ENCODE peak calls at places on chromosomes 16 and 17, in five cellular contexts. K is AG09309, O is fibroblast of pulmonary artery, X is astrocyte of the spinal cord, Z is uterus. T is an unnamed sample.

GRCh38 chr16:57091200-57091989 is 988 bp upstream of the CPNE2 start:
- DNase-seq in K (no peak), O (peak), X (peak), Z (peak), T (peak)

GRCh38 chr16:17258077-17258599 is 212.6 kb downstream of the XYLT1 start:
- DNase-seq in O (no peak), Z (no peak), K (no peak), X (no peak), T (no peak)

GRCh38 chr17:82120148-82120547 is 22.1 kb upstream of the FASN start:
- DNase-seq in X (peak), O (peak), K (peak), Z (no peak), T (peak)

GRCh38 chr17:164536-165235 is 16.8 kb downstream of the DOC2B start:
- DNase-seq in O (peak), Z (no peak), K (peak), X (peak), T (peak)

GRCh38 chr16:30112197-30113030 is 923 bp downstream of the GDPD3 start:
- DNase-seq in X (peak), O (peak), K (no peak), Z (peak), T (peak)

GRCh38 chr17:66790476-66791061 is 44.3 kb upstream of the CACNG5 start:
- DNase-seq in X (no peak), O (no peak), K (no peak), Z (peak), T (no peak)

GRCh38 chr16:9844361-9844760 is 337.9 kb downstream of the GRIN2A start:
- DNase-seq in O (no peak), K (peak), X (no peak), Z (no peak), T (peak)

GRCh38 chr16:35747658-35748455 is 2288.4 kb downstream of the TP53TG3F start:
- DNase-seq in Z (no peak), K (no peak), O (no peak), X (no peak), T (no peak)

GRCh38 chr17:9127340-9127739 is 106.0 kb downstream of the NTN1 start:
- DNase-seq in X (no peak), K (no peak), Z (no peak), O (no peak), T (no peak)

GRCh38 chr16:80288616-80289015 is 252.2 kb upstream of the DYNLRB2 start:
- DNase-seq in K (no peak), Z (peak), X (no peak), O (no peak), T (no peak)

GRCh38 chr16:80285089-80285488 is 255.7 kb upstream of the DYNLRB2 start:
- DNase-seq in Z (no peak), K (no peak), X (peak), O (peak), T (peak)

GRCh38 chr16:80280557-80280956 is 260.2 kb upstream of the DYNLRB2 start:
- DNase-seq in Z (no peak), X (no peak), O (no peak), K (no peak), T (no peak)

GRCh38 chr16:80287674-80288073 is 253.1 kb upstream of the DYNLRB2 start:
- DNase-seq in Z (no peak), O (no peak), K (no peak), X (no peak), T (no peak)

DNA sequence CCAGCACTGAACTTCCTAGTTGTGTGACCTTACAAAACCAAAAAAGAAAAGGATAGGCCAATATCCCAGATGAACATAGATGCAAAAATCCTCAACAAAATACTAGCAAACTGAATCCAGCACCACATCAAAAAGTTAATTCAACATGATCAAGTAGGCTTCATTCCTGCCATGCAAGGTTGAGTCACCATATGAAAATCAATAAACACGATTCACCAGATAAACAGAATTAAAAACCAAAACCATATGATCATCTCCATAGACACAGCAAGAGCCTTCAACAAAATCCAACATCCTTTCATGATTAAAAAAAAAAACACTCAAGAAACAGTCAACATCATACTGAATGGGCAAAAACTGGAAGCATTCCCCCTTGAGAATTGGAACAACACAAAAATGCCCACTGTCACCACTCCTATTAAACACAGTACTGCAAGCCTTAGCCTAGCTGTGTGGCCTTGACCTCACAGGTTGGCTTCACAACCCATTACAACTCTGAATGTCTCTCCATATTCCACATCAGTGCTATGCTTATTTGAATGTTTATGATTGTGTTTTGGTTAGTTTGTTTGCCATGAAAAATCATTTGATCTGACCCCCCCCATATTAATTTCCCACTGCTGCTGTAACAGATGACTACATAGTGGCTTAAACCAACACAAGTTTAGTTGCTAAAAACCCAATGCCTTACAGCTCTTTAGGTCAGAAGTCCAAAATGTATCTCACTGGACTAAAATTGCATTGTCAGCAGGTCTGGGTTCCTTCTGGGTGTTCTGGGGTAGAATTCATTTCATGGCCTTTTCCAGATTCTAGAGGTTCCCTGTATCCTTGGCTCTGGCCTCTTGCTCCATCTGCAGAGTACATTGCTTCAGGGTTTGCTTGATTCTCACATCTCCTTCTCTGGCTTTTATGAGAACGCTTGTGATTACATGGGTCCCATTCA is 257.1 kb upstream of the DYNLRB2 start:
- DNase-seq in Z (no peak), K (no peak), X (no peak), O (no peak), T (no peak)
- TF ChIP-seq CTCF in Z (no peak), K (no peak), X (no peak), O (no peak), T (no peak)

DNA sequence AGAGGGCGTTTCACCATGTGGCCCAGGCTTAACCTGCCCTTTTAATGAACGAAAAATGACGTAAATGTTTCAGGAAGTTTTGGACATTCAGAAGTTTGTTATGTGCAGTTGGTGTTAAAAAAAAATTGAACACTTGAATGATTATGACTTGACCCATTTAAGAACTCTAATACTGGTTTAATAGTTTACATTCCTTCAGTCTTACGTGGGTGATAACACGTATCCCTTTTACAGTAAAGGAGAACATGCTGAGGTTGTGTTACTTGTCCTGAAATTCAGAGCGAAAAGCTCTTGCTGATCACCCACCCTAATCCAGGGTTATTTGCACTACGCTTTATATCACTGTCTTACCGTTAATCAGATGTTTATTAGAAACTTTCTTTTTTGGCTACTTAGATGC is 1.7 kb downstream of the MLYCD start:
- DNase-seq in X (no peak), Z (no peak), K (no peak), O (no peak), T (no peak)
- H3K4me3 ChIP-seq in X (no peak), Z (no peak), K (no peak), O (no peak), T (no peak)

DNA sequence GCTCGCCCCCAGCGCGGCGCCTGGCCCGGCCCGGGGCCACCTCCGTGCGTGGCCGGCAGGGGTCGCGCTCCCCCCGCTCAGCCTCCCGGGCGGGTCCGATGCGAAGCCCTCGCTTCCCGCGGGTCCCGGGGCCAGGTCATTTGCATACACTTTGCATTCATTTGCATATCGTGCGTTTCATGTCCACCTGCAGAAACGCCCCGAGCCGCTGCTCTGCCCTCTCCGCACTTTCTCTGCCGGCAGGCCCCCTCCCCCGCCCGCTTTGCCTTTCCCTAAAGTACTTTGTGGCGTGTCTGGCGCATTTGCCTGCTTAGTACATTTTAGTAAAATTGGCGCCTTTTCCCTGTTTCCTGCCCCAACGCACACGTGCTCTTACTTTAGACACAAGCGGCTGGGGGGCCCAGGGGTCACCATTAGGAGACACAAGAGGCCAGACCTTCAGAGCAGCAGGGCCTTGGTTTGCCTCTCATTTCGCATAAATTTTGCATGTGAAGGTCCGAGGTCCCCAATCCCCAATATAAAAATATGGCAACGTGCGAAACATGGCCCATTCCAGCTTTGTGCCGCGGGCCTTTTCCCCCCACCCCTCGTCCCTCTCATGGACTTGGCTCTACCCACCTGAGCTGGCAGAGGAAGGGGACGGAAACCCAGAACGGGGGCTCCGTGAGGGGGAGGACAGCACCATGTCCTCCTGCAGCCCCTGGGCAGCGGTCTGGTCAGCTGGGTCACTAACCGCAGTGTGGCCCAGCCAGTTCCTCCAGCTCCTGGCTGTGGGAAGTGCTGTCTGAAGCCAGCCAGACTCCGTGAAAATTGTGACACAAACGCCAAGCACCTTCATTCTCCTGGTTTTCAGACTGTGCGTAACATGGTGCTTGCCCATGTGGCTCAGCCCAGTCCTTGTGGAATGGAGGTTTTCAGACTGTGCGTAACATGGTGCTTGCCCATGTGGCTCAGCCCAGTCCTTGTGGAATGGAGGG is 34.8 kb downstream of the CBFA2T3 start:
- DNase-seq in X (no peak), K (no peak), Z (no peak), O (peak), T (no peak)
- TF ChIP-seq CTCF in X (peak), K (peak), Z (peak), O (peak), T (no peak)

DNA sequence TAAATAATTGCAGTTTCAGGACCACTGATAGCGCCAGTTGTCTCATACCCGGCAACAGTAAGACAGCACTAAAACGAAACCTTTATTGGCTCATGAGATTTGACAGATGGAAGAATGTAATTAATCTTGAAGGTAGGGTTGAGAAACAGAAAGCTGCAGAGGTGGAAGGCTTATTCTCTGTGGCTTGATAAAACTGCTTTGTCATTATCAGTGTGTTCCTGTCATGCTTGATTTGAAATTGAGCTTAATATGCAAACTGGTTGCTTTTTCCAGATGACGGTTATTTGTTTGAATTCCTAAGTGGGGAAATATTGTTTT is 1.3 kb downstream of the ATP6V0A1 start:
- DNase-seq in K (no peak), O (peak), Z (no peak), X (peak), T (peak)
- H3K4me3 ChIP-seq in K (peak), O (peak), Z (peak), X (peak), T (peak)

GRCh38 chr16:75251280-75252048 is at the start of gene BCAR1:
- DNase-seq in O (peak), X (peak), K (peak), Z (peak), T (peak)
- TF ChIP-seq CTCF in O (no peak), X (no peak), K (no peak), Z (no peak), T (no peak)

T was measured in fibroblast of mammary gland.